ENCODE peak calls at places on chromosomes 16 and 17, in four cellular contexts. Y is H9, U is mesenchymal stem cell, L is mesendoderm. P is an unnamed sample.

GRCh38 chr16:82509636-82510035 is 117.1 kb upstream of the CDH13 start:
- DNase-seq in Y (no peak), U (no peak), L (no peak), P (no peak)

GRCh38 chr17:76599699-76600460 is 14.2 kb upstream of the ST6GALNAC2 start:
- DNase-seq in Y (no peak), U (no peak), L (no peak), P (no peak)

GRCh38 chr16:87789437-87790277 is 23.9 kb upstream of the KLHDC4 start:
- DNase-seq in Y (no peak), U (no peak), L (no peak), P (peak; percentile 99)

GRCh38 chr16:2715519-2715918 is 4.5 kb downstream of the PRSS27 start:
- DNase-seq in Y (peak; percentile 77), U (peak; percentile 51), L (peak; percentile 59), P (peak; percentile 59)

GRCh38 chr17:77645441-77646430 is 312.8 kb upstream of the TNRC6C start:
- DNase-seq in Y (peak; percentile 25), U (no peak), L (peak; percentile 50), P (no peak)

GRCh38 chr17:12104831-12105230 is 84.2 kb downstream of the MAP2K4 start:
- DNase-seq in Y (no peak), U (no peak), L (no peak), P (no peak)

GRCh38 chr17:30554839-30555751 is 77.9 kb downstream of the GOSR1 start:
- DNase-seq in Y (peak; percentile 81), U (peak; percentile 10), L (peak; percentile 70), P (no peak)

GRCh38 chr17:37233001-37233400 is 142.8 kb upstream of the C17orf78 start:
- DNase-seq in Y (no peak), U (no peak), L (no peak), P (no peak)

GRCh38 chr16:89366561-89367537 is 123.5 kb downstream of the ANKRD11 start:
- DNase-seq in Y (no peak), U (no peak), L (no peak), P (no peak)
- H3K23ac ChIP-seq in Y (no peak overlapping the region), U (no peak overlapping the region), L (peak overlapping the region; percentile 31), P (no peak overlapping the region)

GRCh38 chr16:48611329-48612137 is 1.6 kb upstream of the N4BP1 start:
- DNase-seq in Y (peak; percentile 71), U (no peak), L (peak; percentile 89), P (peak; percentile 97)

GRCh38 chr16:48609453-48610023 is 442 bp downstream of the N4BP1 start:
- DNase-seq in Y (peak; percentile 43), U (peak; percentile 63), L (peak; percentile 53), P (peak; percentile 69)

GRCh38 chr16:48613061-48613957 is 3.3 kb upstream of the N4BP1 start:
- DNase-seq in Y (no peak), U (peak; percentile 93), L (peak; percentile 61), P (peak; percentile 92)

GRCh38 chr16:48614759-48615158 is 4.8 kb upstream of the N4BP1 start:
- DNase-seq in Y (no peak), U (no peak), L (no peak), P (no peak)

GRCh38 chr16:48612621-48613020 is 2.6 kb upstream of the N4BP1 start:
- DNase-seq in Y (no peak), U (no peak), L (no peak), P (peak; percentile 20)
- H3K27ac ChIP-seq in Y (peak overlapping the region; percentile 63), U (no peak overlapping the region), L (peak overlapping the region; percentile 39), P (no peak overlapping the region)

DNA sequence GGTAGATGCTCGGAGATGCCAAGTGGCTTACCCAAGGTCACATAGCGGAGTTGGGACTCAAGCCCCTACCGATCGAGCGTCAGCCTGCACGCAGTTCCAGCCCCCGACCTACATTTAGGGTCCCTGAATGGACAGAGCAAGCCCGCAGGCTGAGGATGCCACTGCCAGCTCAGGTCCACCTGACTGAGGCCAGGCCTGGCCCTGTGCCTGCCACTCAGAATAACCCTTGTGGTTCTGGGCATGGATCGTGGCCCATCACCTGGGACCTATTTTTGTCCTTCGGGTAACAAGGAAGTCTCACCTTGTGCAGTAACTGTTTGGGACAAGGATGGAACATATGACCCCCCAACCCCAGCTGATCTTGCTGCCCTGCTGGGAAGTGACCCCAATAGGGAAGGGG is 17.1 kb downstream of the CDH16 start:
- DNase-seq in Y (no peak), U (no peak), L (no peak), P (no peak)
- H3K18ac ChIP-seq in Y (no peak overlapping the region), U (peak overlapping the region; percentile 93), L (no peak overlapping the region), P (no peak overlapping the region)

GRCh38 chr17:71460943-71461342 is 659.9 kb upstream of the SOX9 start:
- DNase-seq in Y (no peak), U (peak; percentile 40), L (peak; percentile 30), P (no peak)

GRCh38 chr17:71458322-71458721 is 662.5 kb upstream of the SOX9 start:
- DNase-seq in Y (no peak), U (no peak), L (no peak), P (no peak)

GRCh38 chr17:71464241-71464640 is 656.6 kb upstream of the SOX9 start:
- DNase-seq in Y (no peak), U (no peak), L (no peak), P (no peak)

GRCh38 chr17:71461504-71462197 is 659.2 kb upstream of the SOX9 start:
- DNase-seq in Y (no peak), U (no peak), L (no peak), P (no peak)
- H3K23ac ChIP-seq in Y (no peak overlapping the region), U (no peak overlapping the region), L (no peak overlapping the region), P (no peak overlapping the region)

DNA sequence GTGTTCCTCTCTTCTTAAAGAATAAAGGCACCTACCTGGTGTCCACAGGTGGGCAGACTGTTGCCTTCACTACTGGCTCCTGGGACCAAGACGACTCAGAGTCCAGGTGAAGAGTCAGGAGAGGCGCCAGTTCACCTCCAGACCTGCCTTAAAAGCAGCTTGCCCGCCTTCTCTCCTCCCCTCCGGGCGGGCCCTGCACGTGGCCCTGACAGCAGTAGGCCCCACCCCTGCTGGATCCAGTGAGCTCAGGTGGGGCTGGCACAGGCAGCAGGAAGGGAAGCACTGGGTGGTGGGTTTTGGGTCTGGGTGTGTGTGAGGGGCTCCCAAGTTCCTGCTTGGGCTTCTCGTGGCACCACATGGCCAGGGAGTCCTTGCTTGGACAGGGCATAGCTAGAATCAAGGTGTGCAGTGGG is at the start of gene TNS4:
- DNase-seq in Y (no peak), U (no peak), L (no peak), P (peak; percentile 73)
- H3K27ac ChIP-seq in Y (no peak within 1 kb of the TSS), U (no peak within 1 kb of the TSS), L (no peak within 1 kb of the TSS), P (no peak within 1 kb of the TSS)

DNA sequence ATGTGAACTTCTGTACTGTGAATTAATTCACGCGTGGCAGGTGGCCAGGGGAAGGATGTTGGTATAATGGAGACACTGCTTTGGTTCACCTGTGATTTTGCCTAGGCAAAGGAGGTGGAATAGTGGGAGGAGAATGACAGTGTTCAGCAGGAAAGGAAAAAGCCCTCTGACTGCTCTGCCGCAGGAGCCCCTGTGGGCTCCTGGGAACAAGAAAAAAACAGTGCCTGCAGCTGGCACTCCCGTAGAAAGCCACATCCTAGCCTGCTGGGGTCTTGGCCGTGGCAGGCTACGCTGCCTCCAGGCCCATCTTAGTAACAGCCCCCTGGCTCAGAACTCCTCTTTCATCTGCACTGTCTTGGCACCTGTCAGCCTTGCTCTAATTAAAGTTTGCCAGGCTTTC is 20.6 kb downstream of the ADORA2B start:
- DNase-seq in Y (peak; percentile 61), U (no peak), L (no peak), P (no peak)
- H3K18ac ChIP-seq in Y (peak overlapping the region; percentile 12), U (peak overlapping the region; percentile 28), L (peak overlapping the region; percentile 16), P (peak overlapping the region; percentile 11)

P was measured in trophoblast cell.